ENCODE peak calls at places on chromosomes 16 and 17, in seven cellular contexts. Z is omental fat pad, M is AG08395, N is GM12865, R is COR-L47, F is NCI-H1436, Y is NCI-H1930. W is an unnamed sample.

GRCh38 chr17:65685110-65685509 is 123.7 kb upstream of the AXIN2 start:
- DNase-seq in F (no peak), N (no peak), Y (no peak), R (no peak), M (no peak), Z (no peak), W (no peak)

GRCh38 chr17:79800325-79801155 is 3.7 kb upstream of the CBX8 start:
- DNase-seq in N (peak), M (no peak), R (no peak), Y (peak), F (peak), Z (no peak), W (no peak)

GRCh38 chr16:81180578-81180977 is 57.9 kb upstream of the BCO1 start:
- DNase-seq in Y (no peak), F (no peak), R (no peak), N (no peak), M (no peak), Z (no peak), W (no peak)

GRCh38 chr16:55329791-55330190 is 5.8 kb downstream of the IRX6 start:
- DNase-seq in Z (no peak), M (no peak), Y (no peak), N (no peak), F (no peak), R (no peak), W (no peak)

GRCh38 chr16:71440669-71441347 is 1.0 kb downstream of the TLE7 start:
- DNase-seq in F (no peak), Z (no peak), N (no peak), Y (no peak), R (no peak), M (no peak), W (no peak)

GRCh38 chr17:64547354-64547753 is 40.6 kb downstream of the CEP95 start:
- DNase-seq in N (no peak), M (no peak), R (no peak), Y (no peak), Z (no peak), F (no peak), W (no peak)

GRCh38 chr16:26391833-26392232 is 674.9 kb upstream of the C16orf82 start:
- DNase-seq in Y (no peak), F (no peak), R (no peak), Z (no peak), M (no peak), N (no peak), W (no peak)

GRCh38 chr17:40157972-40158371 is 17.6 kb downstream of the CASC3 start:
- DNase-seq in N (no peak), R (no peak), Z (no peak), Y (no peak), M (no peak), F (no peak), W (no peak)

GRCh38 chr16:31265329-31266245 is 5.8 kb downstream of the ITGAM start:
- DNase-seq in N (peak), R (no peak), Z (no peak), Y (no peak), M (no peak), F (no peak), W (no peak)

GRCh38 chr17:61235001-61235820 is 164.4 kb upstream of the TBX2 start:
- DNase-seq in Z (no peak), M (no peak), N (no peak), Y (no peak), F (no peak), R (no peak), W (no peak)

GRCh38 chr16:10840703-10841102 is 22.1 kb upstream of the TVP23A start:
- DNase-seq in F (no peak), R (no peak), N (no peak), Z (no peak), Y (no peak), M (no peak), W (no peak)

GRCh38 chr16:83947642-83948234 is 5.3 kb upstream of the OSGIN1 start:
- DNase-seq in F (no peak), M (no peak), Y (no peak), Z (no peak), R (no peak), N (no peak), W (no peak)

GRCh38 chr17:75047398-75048098 is 523 bp downstream of the KCTD2 start:
- DNase-seq in Z (no peak), F (no peak), N (peak), R (no peak), M (no peak), Y (no peak), W (no peak)

GRCh38 chr16:87366930-87367329 is 16.6 kb downstream of the FBXO31 start:
- DNase-seq in M (no peak), Y (no peak), F (no peak), Z (no peak), N (no peak), R (no peak), W (no peak)

GRCh38 chr17:12410721-12411120 is 255.0 kb upstream of the MYOCD start:
- DNase-seq in R (no peak), M (no peak), F (no peak), Y (no peak), N (no peak), Z (no peak), W (no peak)

W was measured in thoracic aorta.